ENCODE peak calls at places on chromosomes 2 and 18, in six cellular contexts. F is pancreas; B is PC-9; Y is left ventricle myocardium superior; J is astrocyte of the cerebellum; H is activated CD8-positive, alpha-beta T cell treated with anti-CD3 and anti-CD28 coated beads, Interleukin-2, amount 10 ng/mL, durations not matched to agents 7 days and 5 days. R is an unnamed sample.

GRCh38 chr2:169091761-169092523 is 22.6 kb downstream of the DHRS9 start:
- DNase-seq in F (no peak), B (peak), Y (no peak), J (peak), H (no peak), R (peak)

GRCh38 chr18:43879350-43879749 is 602.1 kb upstream of the SYT4 start:
- DNase-seq in F (no peak), B (no peak), Y (no peak), J (no peak), H (no peak), R (no peak)

GRCh38 chr18:76679259-76679658 is 143.1 kb upstream of the ZNF236 start:
- DNase-seq in F (no peak), B (no peak), Y (no peak), J (no peak), H (no peak), R (no peak)

GRCh38 chr18:71194438-71194837 is 905.6 kb downstream of the SOCS6 start:
- DNase-seq in F (no peak), B (no peak), Y (no peak), J (no peak), H (no peak), R (no peak)

GRCh38 chr2:140589273-140589672 is 1541.5 kb downstream of the LRP1B start:
- DNase-seq in F (no peak), B (no peak), Y (no peak), J (no peak), H (no peak), R (no peak)

GRCh38 chr2:98912221-98912851 is 23.7 kb downstream of the CRACDL start:
- DNase-seq in F (peak), B (no peak), Y (peak), J (peak), H (no peak), R (no peak)

GRCh38 chr2:17901246-17901645 is 22.8 kb downstream of the KCNS3 start:
- DNase-seq in F (no peak), B (no peak), Y (peak), J (no peak), H (no peak), R (no peak)

GRCh38 chr2:169386621-169387235 is 24.4 kb upstream of the LRP2 start:
- DNase-seq in F (no peak), B (no peak), Y (no peak), J (no peak), H (no peak), R (no peak)

GRCh38 chr2:233354971-233355574 is 779 bp downstream of the DGKD start:
- DNase-seq in F (peak), B (no peak), Y (peak), J (no peak), H (peak), R (no peak)

GRCh38 chr2:178280261-178280852 is 86.0 kb downstream of the OSBPL6 start:
- DNase-seq in F (no peak), B (peak), Y (no peak), J (peak), H (peak), R (peak)

GRCh38 chr18:3062798-3063563 is 50.0 kb upstream of the LPIN2 start:
- DNase-seq in F (peak), B (no peak), Y (peak), J (no peak), H (peak), R (peak)

GRCh38 chr18:34159691-34160185 is 65.0 kb downstream of the NOL4 start:
- DNase-seq in F (no peak), B (no peak), Y (no peak), J (no peak), H (no peak), R (no peak)

GRCh38 chr2:26363323-26363722 is 16.7 kb upstream of the ADGRF3 start:
- DNase-seq in F (no peak), B (peak), Y (no peak), J (no peak), H (no peak), R (peak)

GRCh38 chr2:239590995-239591915 is 190.4 kb upstream of the HDAC4 start:
- DNase-seq in F (no peak), B (no peak), Y (no peak), J (no peak), H (no peak), R (no peak)

GRCh38 chr2:120477831-120478481 is 132.0 kb downstream of the INHBB start:
- DNase-seq in F (no peak), B (no peak), Y (no peak), J (no peak), H (no peak), R (no peak)

GRCh38 chr18:74951165-74951760 is 257.7 kb downstream of the PTGR3 start:
- DNase-seq in F (peak), B (peak), Y (peak), J (peak), H (no peak), R (no peak)

GRCh38 chr2:118801154-118801553 is 46.3 kb downstream of the EN1 start:
- DNase-seq in F (no peak), B (no peak), Y (no peak), J (no peak), H (no peak), R (no peak)

GRCh38 chr2:42792583-42793313 is at the start of gene HAAO:
- DNase-seq in F (peak), B (no peak), Y (peak), J (no peak), H (no peak), R (peak)

GRCh38 chr2:28582595-28582994 is 86.7 kb downstream of the PLB1 start:
- DNase-seq in F (no peak), B (peak), Y (no peak), J (no peak), H (no peak), R (no peak)

GRCh38 chr2:19870792-19871191 is 31.0 kb downstream of the TTC32 start:
- DNase-seq in F (no peak), B (no peak), Y (no peak), J (no peak), H (no peak), R (peak)

GRCh38 chr2:6423944-6424343 is 441.8 kb downstream of the CMPK2 start:
- DNase-seq in F (no peak), B (no peak), Y (no peak), J (no peak), H (no peak), R (no peak)

GRCh38 chr2:147989809-147990403 is 30.6 kb downstream of the ORC4 start:
- DNase-seq in F (no peak), B (no peak), Y (no peak), J (peak), H (peak), R (peak)

GRCh38 chr2:692767-693166 is 15.6 kb upstream of the TMEM18 start:
- DNase-seq in F (no peak), B (peak), Y (no peak), J (no peak), H (no peak), R (no peak)